ENCODE peak calls at places on chromosomes 5 and 9, in seven cellular contexts. One of them, this sample, is unnamed.

GRCh38 chr5:81117566-81117965 is 115.6 kb upstream of the CKMT2 start:
- DNase-seq in GM12878: no peak
- DNase-seq in stomach: no peak
- DNase-seq in breast epithelium: no peak
- DNase-seq in H1: no peak
- DNase-seq in sigmoid colon: no peak
- DNase-seq in GM12892: no peak
- DNase-seq in this sample: no peak

GRCh38 chr9:33165263-33166151 is 1.6 kb downstream of the B4GALT1 start:
- DNase-seq in GM12878: peak; percentile 78
- DNase-seq in stomach: peak; percentile 61
- DNase-seq in breast epithelium: no peak
- DNase-seq in H1: no peak
- DNase-seq in sigmoid colon: peak; percentile 80
- DNase-seq in GM12892: no peak
- DNase-seq in this sample: no peak

GRCh38 chr9:133368249-133368881 is 7.5 kb downstream of the SURF4 start:
- DNase-seq in GM12878: no peak
- DNase-seq in stomach: no peak
- DNase-seq in breast epithelium: no peak
- DNase-seq in H1: no peak
- DNase-seq in sigmoid colon: no peak
- DNase-seq in GM12892: no peak
- DNase-seq in this sample: no peak

GRCh38 chr5:176789873-176790615 is 20.3 kb upstream of the UNC5A start:
- DNase-seq in GM12878: no peak
- DNase-seq in stomach: no peak
- DNase-seq in breast epithelium: no peak
- DNase-seq in H1: no peak
- DNase-seq in sigmoid colon: no peak
- DNase-seq in GM12892: no peak
- DNase-seq in this sample: no peak

GRCh38 chr9:88085481-88085880 is 52.8 kb downstream of the SPATA31C2 start:
- DNase-seq in GM12878: no peak
- DNase-seq in stomach: no peak
- DNase-seq in breast epithelium: no peak
- DNase-seq in H1: no peak
- DNase-seq in sigmoid colon: no peak
- DNase-seq in GM12892: no peak
- DNase-seq in this sample: no peak

GRCh38 chr5:148443998-148444397 is 60.2 kb downstream of the FBXO38 start:
- DNase-seq in GM12878: peak; percentile 3
- DNase-seq in stomach: peak; percentile 39
- DNase-seq in breast epithelium: no peak
- DNase-seq in H1: no peak
- DNase-seq in sigmoid colon: peak; percentile 66
- DNase-seq in GM12892: peak; percentile 5
- DNase-seq in this sample: peak; percentile 25

GRCh38 chr9:22053178-22053577 is 44.1 kb upstream of the CDKN2B start:
- DNase-seq in GM12878: no peak
- DNase-seq in stomach: no peak
- DNase-seq in breast epithelium: no peak
- DNase-seq in H1: no peak
- DNase-seq in sigmoid colon: no peak
- DNase-seq in GM12892: no peak
- DNase-seq in this sample: no peak

GRCh38 chr5:105767265-105767664 is 1903.5 kb downstream of the EFNA5 start:
- DNase-seq in GM12878: no peak
- DNase-seq in stomach: no peak
- DNase-seq in breast epithelium: no peak
- DNase-seq in H1: no peak
- DNase-seq in sigmoid colon: no peak
- DNase-seq in GM12892: no peak
- DNase-seq in this sample: no peak

GRCh38 chr5:108061941-108062340 is 320.0 kb downstream of the FBXL17 start:
- DNase-seq in GM12878: no peak
- DNase-seq in stomach: no peak
- DNase-seq in breast epithelium: no peak
- DNase-seq in H1: no peak
- DNase-seq in sigmoid colon: no peak
- DNase-seq in GM12892: no peak
- DNase-seq in this sample: no peak

GRCh38 chr9:8224381-8224791 is 424.8 kb upstream of the DMAC1 start:
- DNase-seq in GM12878: no peak
- DNase-seq in stomach: no peak
- DNase-seq in breast epithelium: no peak
- DNase-seq in H1: no peak
- DNase-seq in sigmoid colon: no peak
- DNase-seq in GM12892: no peak
- DNase-seq in this sample: no peak

GRCh38 chr5:141692919-141693848 is 11.2 kb upstream of the ARAP3 start:
- DNase-seq in GM12878: no peak
- DNase-seq in stomach: no peak
- DNase-seq in breast epithelium: no peak
- DNase-seq in H1: no peak
- DNase-seq in sigmoid colon: no peak
- DNase-seq in GM12892: no peak
- DNase-seq in this sample: no peak

GRCh38 chr5:52746539-52746938 is 41.2 kb upstream of the ITGA1 start:
- DNase-seq in GM12878: no peak
- DNase-seq in stomach: no peak
- DNase-seq in breast epithelium: no peak
- DNase-seq in H1: no peak
- DNase-seq in sigmoid colon: no peak
- DNase-seq in GM12892: no peak
- DNase-seq in this sample: no peak

GRCh38 chr9:126549246-126550006 is 64.3 kb upstream of the LMX1B start:
- DNase-seq in GM12878: no peak
- DNase-seq in stomach: no peak
- DNase-seq in breast epithelium: no peak
- DNase-seq in H1: no peak
- DNase-seq in sigmoid colon: no peak
- DNase-seq in GM12892: no peak
- DNase-seq in this sample: no peak

GRCh38 chr9:128383007-128383753 is 12.0 kb downstream of the URM1 start:
- DNase-seq in GM12878: no peak
- DNase-seq in stomach: no peak
- DNase-seq in breast epithelium: no peak
- DNase-seq in H1: peak; percentile 68
- DNase-seq in sigmoid colon: no peak
- DNase-seq in GM12892: no peak
- DNase-seq in this sample: no peak

GRCh38 chr9:109117856-109118801 is 1.6 kb downstream of the TMEM245 start:
- DNase-seq in GM12878: no peak
- DNase-seq in stomach: no peak
- DNase-seq in breast epithelium: no peak
- DNase-seq in H1: no peak
- DNase-seq in sigmoid colon: no peak
- DNase-seq in GM12892: no peak
- DNase-seq in this sample: no peak

GRCh38 chr9:35942286-35942685 is 15.7 kb downstream of the OR2S2 start:
- DNase-seq in GM12878: no peak
- DNase-seq in stomach: no peak
- DNase-seq in breast epithelium: no peak
- DNase-seq in H1: no peak
- DNase-seq in sigmoid colon: no peak
- DNase-seq in GM12892: no peak
- DNase-seq in this sample: no peak

GRCh38 chr5:176413255-176413565 is 3.1 kb downstream of the CLTB start:
- DNase-seq in GM12878: no peak
- DNase-seq in stomach: no peak
- DNase-seq in breast epithelium: no peak
- DNase-seq in H1: no peak
- DNase-seq in sigmoid colon: no peak
- DNase-seq in GM12892: no peak
- DNase-seq in this sample: no peak

GRCh38 chr9:7811679-7812078 is 12.1 kb upstream of the DMAC1 start:
- DNase-seq in GM12878: no peak
- DNase-seq in stomach: no peak
- DNase-seq in breast epithelium: no peak
- DNase-seq in H1: no peak
- DNase-seq in sigmoid colon: no peak
- DNase-seq in GM12892: no peak
- DNase-seq in this sample: no peak

GRCh38 chr9:37410969-37411785 is 11.3 kb upstream of the GRHPR start:
- DNase-seq in GM12878: no peak
- DNase-seq in stomach: no peak
- DNase-seq in breast epithelium: no peak
- DNase-seq in H1: peak; percentile 74
- DNase-seq in sigmoid colon: no peak
- DNase-seq in GM12892: peak; percentile 52
- DNase-seq in this sample: no peak

GRCh38 chr5:159912033-159912800 is 4.1 kb upstream of the ADRA1B start:
- DNase-seq in GM12878: no peak
- DNase-seq in stomach: no peak
- DNase-seq in breast epithelium: no peak
- DNase-seq in H1: no peak
- DNase-seq in sigmoid colon: no peak
- DNase-seq in GM12892: no peak
- DNase-seq in this sample: no peak

GRCh38 chr9:127455299-127455992 is 4.1 kb downstream of the LRSAM1 start:
- DNase-seq in GM12878: no peak
- DNase-seq in stomach: peak; percentile 58
- DNase-seq in breast epithelium: no peak
- DNase-seq in H1: no peak
- DNase-seq in sigmoid colon: no peak
- DNase-seq in GM12892: no peak
- DNase-seq in this sample: no peak

GRCh38 chr5:74326571-74327338 is 313.8 kb downstream of the ENC1 start:
- DNase-seq in GM12878: peak; percentile 92
- DNase-seq in stomach: peak; percentile 51
- DNase-seq in breast epithelium: no peak
- DNase-seq in H1: no peak
- DNase-seq in sigmoid colon: no peak
- DNase-seq in GM12892: peak; percentile 11
- DNase-seq in this sample: peak; percentile 25

GRCh38 chr5:139914218-139914807 is 118.7 kb downstream of the PSD2 start:
- DNase-seq in GM12878: no peak
- DNase-seq in stomach: no peak
- DNase-seq in breast epithelium: no peak
- DNase-seq in H1: peak; percentile 32
- DNase-seq in sigmoid colon: peak; percentile 6
- DNase-seq in GM12892: no peak
- DNase-seq in this sample: no peak
- TF ChIP-seq POLR2A in GM12878: no peak
- TF ChIP-seq POLR2A in stomach: no peak
- TF ChIP-seq POLR2A in breast epithelium: no peak
- TF ChIP-seq POLR2A in H1: no peak
- TF ChIP-seq POLR2A in sigmoid colon: no peak
- TF ChIP-seq POLR2A in GM12892: no peak
- TF ChIP-seq POLR2A in this sample: no peak

GRCh38 chr9:4831119-4831518 is 38.4 kb downstream of the RCL1 start:
- DNase-seq in GM12878: no peak
- DNase-seq in stomach: no peak
- DNase-seq in breast epithelium: no peak
- DNase-seq in H1: no peak
- DNase-seq in sigmoid colon: no peak
- DNase-seq in GM12892: no peak
- DNase-seq in this sample: no peak

GRCh38 chr9:4833781-4834560 is 41.2 kb downstream of the RCL1 start:
- DNase-seq in GM12878: no peak
- DNase-seq in stomach: no peak
- DNase-seq in breast epithelium: no peak
- DNase-seq in H1: no peak
- DNase-seq in sigmoid colon: no peak
- DNase-seq in GM12892: no peak
- DNase-seq in this sample: no peak

GRCh38 chr9:4831944-4832343 is 39.2 kb downstream of the RCL1 start:
- DNase-seq in GM12878: no peak
- DNase-seq in stomach: no peak
- DNase-seq in breast epithelium: no peak
- DNase-seq in H1: no peak
- DNase-seq in sigmoid colon: no peak
- DNase-seq in GM12892: no peak
- DNase-seq in this sample: no peak

GRCh38 chr9:4830699-4831098 is 38.0 kb downstream of the RCL1 start:
- DNase-seq in GM12878: no peak
- DNase-seq in stomach: no peak
- DNase-seq in breast epithelium: no peak
- DNase-seq in H1: no peak
- DNase-seq in sigmoid colon: no peak
- DNase-seq in GM12892: no peak
- DNase-seq in this sample: no peak

GRCh38 chr9:4832786-4833579 is 40.2 kb downstream of the RCL1 start:
- DNase-seq in GM12878: no peak
- DNase-seq in stomach: no peak
- DNase-seq in breast epithelium: no peak
- DNase-seq in H1: no peak
- DNase-seq in sigmoid colon: no peak
- DNase-seq in GM12892: no peak
- DNase-seq in this sample: no peak
- TF ChIP-seq POLR2AphosphoS5 in GM12878: no peak
- TF ChIP-seq POLR2AphosphoS5 in stomach: peak; percentile 42
- TF ChIP-seq POLR2AphosphoS5 in breast epithelium: no peak
- TF ChIP-seq POLR2AphosphoS5 in H1: no peak
- TF ChIP-seq POLR2AphosphoS5 in sigmoid colon: no peak
- TF ChIP-seq POLR2AphosphoS5 in GM12892: no peak
- TF ChIP-seq POLR2AphosphoS5 in this sample: no peak

GRCh38 chr5:136020001-136020382 is 8.8 kb upstream of the TGFBI start:
- DNase-seq in GM12878: no peak
- DNase-seq in stomach: no peak
- DNase-seq in breast epithelium: no peak
- DNase-seq in H1: no peak
- DNase-seq in sigmoid colon: peak; percentile 12
- DNase-seq in GM12892: no peak
- DNase-seq in this sample: no peak
- TF ChIP-seq POLR2A in GM12878: no peak
- TF ChIP-seq POLR2A in stomach: no peak
- TF ChIP-seq POLR2A in breast epithelium: no peak
- TF ChIP-seq POLR2A in H1: no peak
- TF ChIP-seq POLR2A in sigmoid colon: no peak
- TF ChIP-seq POLR2A in GM12892: no peak
- TF ChIP-seq POLR2A in this sample: no peak

GRCh38 chr5:15601853-15602252 is 101.9 kb downstream of the FBXL7 start:
- DNase-seq in GM12878: no peak
- DNase-seq in stomach: no peak
- DNase-seq in breast epithelium: no peak
- DNase-seq in H1: no peak
- DNase-seq in sigmoid colon: no peak
- DNase-seq in GM12892: no peak
- DNase-seq in this sample: no peak

GRCh38 chr5:15598294-15598902 is 98.4 kb downstream of the FBXL7 start:
- DNase-seq in GM12878: no peak
- DNase-seq in stomach: no peak
- DNase-seq in breast epithelium: no peak
- DNase-seq in H1: peak; percentile 75
- DNase-seq in sigmoid colon: no peak
- DNase-seq in GM12892: no peak
- DNase-seq in this sample: no peak

GRCh38 chr5:15596936-15597335 is 97.0 kb downstream of the FBXL7 start:
- DNase-seq in GM12878: no peak
- DNase-seq in stomach: no peak
- DNase-seq in breast epithelium: no peak
- DNase-seq in H1: no peak
- DNase-seq in sigmoid colon: no peak
- DNase-seq in GM12892: no peak
- DNase-seq in this sample: no peak

GRCh38 chr5:15601274-15601673 is 101.3 kb downstream of the FBXL7 start:
- DNase-seq in GM12878: no peak
- DNase-seq in stomach: no peak
- DNase-seq in breast epithelium: no peak
- DNase-seq in H1: no peak
- DNase-seq in sigmoid colon: no peak
- DNase-seq in GM12892: no peak
- DNase-seq in this sample: no peak

GRCh38 chr5:15600035-15600434 is 100.1 kb downstream of the FBXL7 start:
- DNase-seq in GM12878: no peak
- DNase-seq in stomach: no peak
- DNase-seq in breast epithelium: no peak
- DNase-seq in H1: no peak
- DNase-seq in sigmoid colon: no peak
- DNase-seq in GM12892: no peak
- DNase-seq in this sample: no peak
- TF ChIP-seq POLR2AphosphoS5 in GM12878: no peak
- TF ChIP-seq POLR2AphosphoS5 in stomach: no peak
- TF ChIP-seq POLR2AphosphoS5 in breast epithelium: no peak
- TF ChIP-seq POLR2AphosphoS5 in H1: no peak
- TF ChIP-seq POLR2AphosphoS5 in sigmoid colon: no peak
- TF ChIP-seq POLR2AphosphoS5 in GM12892: no peak
- TF ChIP-seq POLR2AphosphoS5 in this sample: no peak